ENCODE peak calls at places on chromosomes 6 and 20, in eight cellular contexts. One of them, this sample, is unnamed.
A peak's percentile ranks its signal among the peaks of the same experiment; 100 is the strongest.

GRCh38 chr20:61253264-61253639 is 1.2 kb downstream of the CDH4 start:
- DNase-seq in EL: peak; percentile 58
- DNase-seq in NCI-H774: no peak
- DNase-seq in neural crest cell: peak; percentile 50
- DNase-seq in kidney tubule cell: peak; percentile 42
- DNase-seq in PC-3: no peak
- DNase-seq in NCI-H2081: no peak
- DNase-seq in DMS 273 treated with DMSO at 0.1 percent for 48 hours: no peak
- DNase-seq in this sample: no peak

GRCh38 chr6:131013495-131013894 is 49.5 kb downstream of the EPB41L2 start:
- DNase-seq in EL: peak; percentile 86
- DNase-seq in NCI-H774: no peak
- DNase-seq in neural crest cell: no peak
- DNase-seq in kidney tubule cell: no peak
- DNase-seq in PC-3: no peak
- DNase-seq in NCI-H2081: no peak
- DNase-seq in DMS 273 treated with DMSO at 0.1 percent for 48 hours: no peak
- DNase-seq in this sample: no peak

GRCh38 chr6:157955675-157956074 is 26.0 kb upstream of the SYNJ2 start:
- DNase-seq in EL: no peak
- DNase-seq in NCI-H774: no peak
- DNase-seq in neural crest cell: no peak
- DNase-seq in kidney tubule cell: no peak
- DNase-seq in PC-3: no peak
- DNase-seq in NCI-H2081: no peak
- DNase-seq in DMS 273 treated with DMSO at 0.1 percent for 48 hours: no peak
- DNase-seq in this sample: no peak

GRCh38 chr6:39804666-39805065 is 12.5 kb downstream of the DAAM2 start:
- DNase-seq in EL: peak; percentile 38
- DNase-seq in NCI-H774: no peak
- DNase-seq in neural crest cell: no peak
- DNase-seq in kidney tubule cell: peak; percentile 70
- DNase-seq in PC-3: peak; percentile 65
- DNase-seq in NCI-H2081: no peak
- DNase-seq in DMS 273 treated with DMSO at 0.1 percent for 48 hours: no peak
- DNase-seq in this sample: no peak

GRCh38 chr6:11356404-11357155 is 124.1 kb upstream of the NEDD9 start:
- DNase-seq in EL: no peak
- DNase-seq in NCI-H774: no peak
- DNase-seq in neural crest cell: no peak
- DNase-seq in kidney tubule cell: no peak
- DNase-seq in PC-3: no peak
- DNase-seq in NCI-H2081: no peak
- DNase-seq in DMS 273 treated with DMSO at 0.1 percent for 48 hours: no peak
- DNase-seq in this sample: no peak

GRCh38 chr6:44009425-44010321 is 117.6 kb downstream of the MRPL14 start:
- DNase-seq in EL: no peak
- DNase-seq in NCI-H774: no peak
- DNase-seq in neural crest cell: no peak
- DNase-seq in kidney tubule cell: peak; percentile 91
- DNase-seq in PC-3: peak; percentile 57
- DNase-seq in NCI-H2081: no peak
- DNase-seq in DMS 273 treated with DMSO at 0.1 percent for 48 hours: no peak
- DNase-seq in this sample: no peak

GRCh38 chr20:53428997-53429396 is 164.6 kb downstream of the ZNF217 start:
- DNase-seq in EL: no peak
- DNase-seq in NCI-H774: no peak
- DNase-seq in neural crest cell: no peak
- DNase-seq in kidney tubule cell: no peak
- DNase-seq in PC-3: no peak
- DNase-seq in NCI-H2081: no peak
- DNase-seq in DMS 273 treated with DMSO at 0.1 percent for 48 hours: no peak
- DNase-seq in this sample: no peak

GRCh38 chr6:31967926-31968320 is 4.0 kb downstream of the DXO start:
- DNase-seq in EL: no peak
- DNase-seq in NCI-H774: no peak
- DNase-seq in neural crest cell: no peak
- DNase-seq in kidney tubule cell: no peak
- DNase-seq in PC-3: no peak
- DNase-seq in NCI-H2081: no peak
- DNase-seq in DMS 273 treated with DMSO at 0.1 percent for 48 hours: no peak
- DNase-seq in this sample: no peak

GRCh38 chr6:105733556-105734162 is 330.8 kb upstream of the PREP start:
- DNase-seq in EL: peak; percentile 38
- DNase-seq in NCI-H774: peak; percentile 54
- DNase-seq in neural crest cell: no peak
- DNase-seq in kidney tubule cell: peak; percentile 40
- DNase-seq in PC-3: peak; percentile 55
- DNase-seq in NCI-H2081: peak; percentile 2
- DNase-seq in DMS 273 treated with DMSO at 0.1 percent for 48 hours: no peak
- DNase-seq in this sample: peak; percentile 67